ENCODE peak calls at places on chromosome 11, in ten cellular contexts. V is CD8-positive, alpha-beta T cell; N is AG04450; Z is OCI-LY7; K is SK-N-SH; M is CD8-positive, alpha-beta memory T cell; I is upper lobe of right lung; F is Peyer's patch; Y is IMR-90; H is mammary epithelial cell. X is an unnamed sample.

GRCh38 chr11:17803751-17804334 is 69.3 kb downstream of the KCNC1 start:
- DNase-seq in V (no peak), N (no peak), Z (no peak), K (no peak), M (no peak), I (no peak), F (no peak), Y (no peak), H (no peak), X (no peak)

GRCh38 chr11:102238287-102238894 is 78.9 kb upstream of the BIRC3 start:
- DNase-seq in V (no peak), N (no peak), Z (no peak), K (no peak), M (no peak), I (no peak), F (no peak), Y (no peak), H (peak), X (no peak)

GRCh38 chr11:81211050-81211449 is 1522.6 kb downstream of the FAM181B start:
- DNase-seq in V (no peak), N (no peak), Z (no peak), K (no peak), M (no peak), I (no peak), F (no peak), Y (no peak), H (no peak), X (no peak)

GRCh38 chr11:18749681-18750319 is 23.8 kb upstream of the IGSF22 start:
- DNase-seq in V (no peak), N (peak), Z (no peak), K (peak), M (no peak), I (no peak), F (no peak), Y (peak), H (peak), X (no peak)

GRCh38 chr11:120637131-120637530 is 125.6 kb downstream of the GRIK4 start:
- DNase-seq in V (no peak), N (no peak), Z (no peak), K (no peak), M (no peak), I (no peak), F (no peak), Y (no peak), H (no peak), X (no peak)

GRCh38 chr11:17544181-17544622 is at the start of gene USH1C:
- DNase-seq in V (no peak), N (no peak), Z (no peak), K (peak), M (peak), I (no peak), F (no peak), Y (no peak), H (no peak), X (no peak)

GRCh38 chr11:70715636-70716035 is 317.3 kb downstream of the CTTN start:
- DNase-seq in V (no peak), N (no peak), Z (no peak), K (peak), M (no peak), I (no peak), F (no peak), Y (no peak), H (no peak), X (no peak)

GRCh38 chr11:88421530-88421929 is 84.0 kb upstream of the CTSC start:
- DNase-seq in V (no peak), N (no peak), Z (no peak), K (no peak), M (no peak), I (no peak), F (no peak), Y (peak), H (peak), X (no peak)

GRCh38 chr11:105130189-105130813 is 9.3 kb downstream of the CARD18 start:
- DNase-seq in V (no peak), N (no peak), Z (no peak), K (no peak), M (no peak), I (no peak), F (no peak), Y (no peak), H (peak), X (no peak)

GRCh38 chr11:27914080-27914479 is 193.9 kb downstream of the KIF18A start:
- DNase-seq in V (no peak), N (no peak), Z (no peak), K (no peak), M (no peak), I (no peak), F (no peak), Y (peak), H (peak), X (no peak)

GRCh38 chr11:102293873-102294601 is 23.2 kb upstream of the BIRC3 start:
- DNase-seq in V (no peak), N (no peak), Z (peak), K (no peak), M (peak), I (no peak), F (no peak), Y (peak), H (peak), X (peak)

GRCh38 chr11:31786996-31787685 is 24.0 kb downstream of the PAX6 start:
- DNase-seq in V (no peak), N (no peak), Z (no peak), K (no peak), M (no peak), I (no peak), F (no peak), Y (no peak), H (no peak), X (no peak)

GRCh38 chr11:36065436-36065835 is 121.6 kb downstream of the LDLRAD3 start:
- DNase-seq in V (no peak), N (no peak), Z (no peak), K (no peak), M (no peak), I (no peak), F (no peak), Y (peak), H (peak), X (no peak)

DNA sequence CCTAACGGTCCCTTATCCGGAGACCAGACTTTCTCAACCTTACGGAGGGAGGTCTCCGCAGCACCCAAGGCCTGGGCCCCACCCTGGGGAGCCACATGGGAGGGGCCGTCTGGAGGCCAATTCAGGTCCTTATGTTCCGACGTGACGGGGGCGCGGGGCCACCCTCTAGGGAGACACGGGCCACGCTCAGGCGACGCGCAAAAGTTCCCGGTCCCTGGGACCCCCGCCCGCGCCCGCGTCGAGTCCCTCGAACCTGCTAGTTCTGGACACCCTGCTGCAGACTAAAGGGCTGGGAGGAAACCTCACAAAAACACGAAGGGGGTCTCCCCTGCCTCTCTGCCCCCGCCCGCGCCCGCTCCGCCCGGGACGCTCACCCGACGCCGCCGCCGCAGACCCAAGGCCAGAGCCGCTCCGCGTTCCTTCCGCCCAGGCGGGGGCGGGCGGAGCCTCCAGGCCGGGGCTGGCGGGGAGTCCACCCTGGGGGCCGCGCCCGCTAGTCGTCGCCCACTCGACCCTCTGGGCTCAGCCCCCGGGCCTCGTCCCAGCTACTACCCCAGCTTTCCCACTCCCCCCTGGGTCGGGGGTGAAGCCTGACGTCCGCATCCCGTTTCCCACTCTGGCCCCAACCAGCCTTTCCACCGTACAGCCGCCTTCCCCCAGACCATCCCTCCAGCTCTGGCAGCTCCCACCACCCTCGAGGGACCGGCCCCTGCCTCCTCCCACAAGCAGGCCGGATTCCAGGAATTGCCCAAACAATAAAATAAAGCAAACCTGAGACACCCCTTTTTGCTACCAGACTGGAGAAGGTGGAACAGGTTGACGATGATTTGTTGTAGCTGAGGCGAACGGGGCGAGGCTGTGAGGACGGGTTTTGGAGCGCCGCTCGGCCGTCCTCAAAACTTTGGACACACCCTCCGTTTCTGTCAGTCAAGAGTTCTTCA is 2.7 kb downstream of the RNH1 start:
- DNase-seq in V (no peak), N (no peak), Z (no peak), K (no peak), M (no peak), I (peak), F (no peak), Y (no peak), H (no peak), X (no peak)
- H3K27ac ChIP-seq in V (no peak), N (peak), Z (no peak), K (no peak), M (peak), I (peak), F (peak), Y (peak), H (peak), X (no peak)

DNA sequence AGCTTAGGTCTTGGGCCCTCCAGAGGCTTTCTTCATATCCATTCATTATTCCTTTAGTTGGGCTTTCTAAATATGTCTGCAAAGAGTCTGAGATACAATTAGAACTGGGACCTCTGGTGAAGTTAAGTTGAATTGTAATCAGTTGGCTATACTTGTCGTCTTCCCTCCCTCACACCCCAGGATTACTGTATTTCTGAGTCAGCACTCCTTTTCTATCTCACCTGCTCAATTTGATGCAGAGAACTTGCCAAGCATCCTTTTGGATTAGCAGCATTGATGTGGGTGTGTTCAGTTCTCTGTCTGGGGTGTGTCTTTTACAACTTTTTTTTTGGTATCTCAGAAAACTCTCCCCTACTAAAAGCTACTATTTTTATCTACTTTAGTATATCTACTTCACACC is 15.0 kb downstream of the CTNND1 start:
- DNase-seq in V (no peak), N (no peak), Z (no peak), K (no peak), M (no peak), I (no peak), F (no peak), Y (no peak), H (no peak), X (no peak)
- H3K4me3 ChIP-seq in V (no peak), N (no peak), Z (no peak), K (no peak), M (no peak), I (no peak), F (no peak), Y (no peak), H (no peak), X (no peak)

DNA sequence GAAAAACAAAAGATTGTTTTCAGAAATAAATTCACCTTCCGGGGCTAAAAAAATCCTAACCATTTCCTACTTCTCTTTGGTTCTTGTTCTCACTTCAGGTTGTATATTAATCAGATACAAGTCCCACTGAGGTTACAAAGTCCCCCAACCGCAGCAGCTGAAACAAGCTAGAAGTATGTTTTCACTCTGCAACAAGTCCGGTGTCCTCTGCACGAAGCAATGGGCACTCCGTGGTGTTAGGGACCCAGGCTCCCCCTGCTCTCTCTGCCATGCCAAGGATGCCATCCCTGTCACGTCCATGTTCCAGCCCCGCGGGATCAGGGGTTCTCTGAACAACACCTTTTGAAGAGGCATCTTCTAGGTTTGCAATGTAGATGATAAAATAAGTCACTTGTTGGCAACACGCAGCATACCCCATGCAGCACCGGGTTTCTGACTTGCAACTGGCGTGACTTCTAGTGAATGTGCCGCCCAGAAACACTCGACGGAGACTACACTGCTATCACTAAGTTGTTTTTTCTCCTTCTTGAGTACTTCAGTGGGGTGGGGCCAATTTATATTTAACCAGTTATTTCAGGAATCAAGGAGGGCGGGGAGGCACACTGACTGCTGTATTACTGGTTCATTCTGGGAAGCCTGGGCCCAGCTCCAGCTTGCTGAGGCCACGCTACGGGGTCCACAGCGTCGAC is 25.4 kb upstream of the GSTP1 start:
- DNase-seq in V (no peak), N (no peak), Z (no peak), K (no peak), M (no peak), I (peak), F (no peak), Y (no peak), H (no peak), X (no peak)
- H3K27ac ChIP-seq in V (no peak), N (no peak), Z (no peak), K (no peak), M (no peak), I (peak), F (peak), Y (no peak), H (no peak), X (no peak)

GRCh38 chr11:108496643-108497256 is 1.4 kb downstream of the POGLUT3 start:
- DNase-seq in V (no peak), N (no peak), Z (no peak), K (no peak), M (no peak), I (no peak), F (no peak), Y (peak), H (no peak), X (peak)
- H3K4me3 ChIP-seq in V (no peak), N (peak), Z (no peak), K (peak), M (peak), I (peak), F (peak), Y (peak), H (no peak), X (no peak)

DNA sequence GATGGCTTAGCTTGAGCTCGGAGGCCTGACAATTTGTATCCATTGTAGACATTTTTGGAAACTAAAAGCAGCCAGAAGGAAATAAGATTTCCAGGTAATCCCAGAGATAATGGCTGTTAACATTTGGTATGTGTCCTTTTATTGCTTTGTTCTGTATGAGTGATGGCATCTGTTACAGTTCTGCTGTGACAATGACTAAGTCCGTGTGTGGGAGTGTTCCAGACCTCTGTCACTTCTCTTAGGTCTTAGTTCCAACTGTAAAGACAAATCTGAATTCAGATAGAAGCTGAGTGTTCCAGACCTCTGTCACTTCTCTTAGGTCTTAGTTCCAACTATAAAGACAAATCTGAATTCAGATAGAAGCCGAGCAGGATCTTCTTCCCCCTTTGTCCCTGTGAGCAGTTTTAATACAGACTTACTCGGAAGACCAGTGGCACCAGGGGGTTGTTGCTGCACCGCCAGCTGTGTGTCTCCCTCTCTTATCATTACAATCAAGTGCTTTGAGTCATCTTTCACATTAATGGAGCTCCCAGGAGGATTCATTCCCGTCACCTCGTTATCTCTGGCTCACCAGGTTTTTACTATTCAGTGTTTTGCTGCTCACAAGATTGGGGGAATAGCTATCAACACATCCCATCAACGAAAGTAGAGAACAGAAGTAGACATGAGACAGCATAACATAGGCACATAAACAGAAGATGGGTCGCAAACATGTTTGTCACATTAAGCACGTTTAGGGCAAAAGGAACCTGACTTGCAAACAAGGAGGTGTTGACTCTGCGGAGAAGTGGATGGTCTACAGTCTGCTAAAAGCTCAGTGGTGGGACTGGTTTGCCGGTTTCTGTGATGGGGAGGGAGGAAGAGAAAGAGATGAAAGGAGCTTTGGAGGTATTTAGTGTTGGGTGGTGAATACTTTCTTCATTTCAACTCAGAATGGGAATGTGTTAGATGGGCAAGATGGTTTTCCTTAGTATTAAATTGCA is 191.1 kb upstream of the SORL1-AS1 start:
- DNase-seq in V (no peak), N (no peak), Z (no peak), K (no peak), M (no peak), I (no peak), F (no peak), Y (no peak), H (no peak), X (no peak)
- H3K27ac ChIP-seq in V (no peak), N (no peak), Z (no peak), K (no peak), M (no peak), I (no peak), F (no peak), Y (no peak), H (no peak), X (no peak)

GRCh38 chr11:119066481-119066880 is 1.1 kb upstream of the VPS11 start:
- DNase-seq in V (no peak), N (no peak), Z (no peak), K (no peak), M (no peak), I (no peak), F (no peak), Y (no peak), H (no peak), X (no peak)
- H3K4me3 ChIP-seq in V (peak), N (peak), Z (peak), K (peak), M (peak), I (peak), F (peak), Y (no peak), H (peak), X (peak)

GRCh38 chr11:65117206-65118096 is at the start of gene ZNHIT2:
- DNase-seq in V (peak), N (peak), Z (peak), K (peak), M (peak), I (peak), F (peak), Y (peak), H (peak), X (peak)
- H3K27ac ChIP-seq in V (peak), N (peak), Z (peak), K (peak), M (peak), I (peak), F (peak), Y (peak), H (peak), X (peak)

GRCh38 chr11:127003260-127003981 is 2.9 kb upstream of the KIRREL3 start:
- DNase-seq in V (no peak), N (no peak), Z (no peak), K (peak), M (no peak), I (no peak), F (no peak), Y (peak), H (peak), X (no peak)
- H3K4me3 ChIP-seq in V (no peak), N (peak), Z (no peak), K (peak), M (no peak), I (no peak), F (no peak), Y (peak), H (no peak), X (no peak)

GRCh38 chr11:44028401-44028800 is 19.4 kb upstream of the ACCSL start:
- DNase-seq in V (no peak), N (no peak), Z (no peak), K (no peak), M (no peak), I (no peak), F (no peak), Y (no peak), H (no peak), X (no peak)

GRCh38 chr11:44030276-44030932 is 17.4 kb upstream of the ACCSL start:
- DNase-seq in V (no peak), N (no peak), Z (no peak), K (no peak), M (no peak), I (no peak), F (no peak), Y (peak), H (no peak), X (no peak)

GRCh38 chr11:44030996-44031395 is 16.8 kb upstream of the ACCSL start:
- DNase-seq in V (no peak), N (no peak), Z (no peak), K (no peak), M (no peak), I (no peak), F (no peak), Y (no peak), H (no peak), X (no peak)

GRCh38 chr11:44029507-44029845 is 18.3 kb upstream of the ACCSL start:
- DNase-seq in V (no peak), N (no peak), Z (no peak), K (no peak), M (no peak), I (no peak), F (no peak), Y (no peak), H (no peak), X (no peak)

DNA sequence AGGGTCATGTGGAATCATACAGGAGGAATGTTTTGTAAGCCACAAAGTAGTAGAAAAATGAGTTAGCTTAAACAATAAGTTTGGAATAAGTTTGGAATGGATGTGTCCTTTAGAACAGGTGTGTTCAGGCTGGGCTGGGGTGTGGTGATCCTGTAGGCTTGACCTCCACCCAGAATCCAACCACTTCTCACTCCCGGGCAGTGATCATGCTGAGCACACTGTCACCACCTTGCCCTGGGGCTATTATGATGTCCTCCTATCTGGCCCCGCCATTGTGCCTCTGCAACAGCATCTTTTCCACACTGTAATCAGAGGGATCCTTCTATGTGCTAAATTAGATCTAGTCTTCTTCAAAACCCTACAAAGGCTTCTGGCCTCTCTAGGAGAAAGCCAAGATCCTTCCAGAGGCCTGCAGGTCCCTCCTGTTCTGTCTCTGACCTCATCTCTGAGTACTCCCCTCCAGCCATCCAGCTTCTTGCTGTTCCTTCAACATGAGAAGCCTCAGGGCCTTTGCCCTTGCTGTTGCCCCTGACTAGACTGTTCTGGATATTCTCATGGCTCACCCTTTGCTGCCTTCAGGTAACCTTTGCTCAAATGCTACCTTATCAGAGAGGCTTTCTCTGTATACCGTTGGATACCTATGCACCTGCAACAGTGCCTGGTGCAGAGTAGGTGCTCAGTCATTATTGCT is 18.8 kb upstream of the ACCSL start:
- DNase-seq in V (no peak), N (no peak), Z (no peak), K (no peak), M (no peak), I (no peak), F (no peak), Y (no peak), H (no peak), X (no peak)
- H3K27ac ChIP-seq in V (no peak), N (no peak), Z (no peak), K (no peak), M (no peak), I (no peak), F (no peak), Y (no peak), H (no peak), X (no peak)

GRCh38 chr11:62104816-62105610 is 18.8 kb upstream of the INCENP start:
- DNase-seq in V (no peak), N (no peak), Z (no peak), K (no peak), M (no peak), I (no peak), F (no peak), Y (peak), H (no peak), X (peak)
- H3K4me3 ChIP-seq in V (peak), N (peak), Z (no peak), K (no peak), M (peak), I (peak), F (peak), Y (peak), H (no peak), X (peak)